ENCODE peak calls at places on chromosome 6, in seven cellular contexts. One of them, this sample, is unnamed.

GRCh38 chr6:2909718-2910117 is 6.6 kb upstream of the SERPINB9 start:
- DNase-seq in CD4-positive, CD25-positive, alpha-beta regulatory T cell: no peak
- DNase-seq in breast epithelium: no peak
- DNase-seq in fibroblast of mammary gland: peak
- DNase-seq in tibial artery: no peak
- DNase-seq in neuronal stem cell: no peak
- DNase-seq in fibroblast of pulmonary artery: no peak
- DNase-seq in this sample: no peak

GRCh38 chr6:39387785-39388184 is 65.3 kb upstream of the KCNK16 start:
- DNase-seq in CD4-positive, CD25-positive, alpha-beta regulatory T cell: no peak
- DNase-seq in breast epithelium: no peak
- DNase-seq in fibroblast of mammary gland: no peak
- DNase-seq in tibial artery: no peak
- DNase-seq in neuronal stem cell: no peak
- DNase-seq in fibroblast of pulmonary artery: no peak
- DNase-seq in this sample: no peak

GRCh38 chr6:49649982-49650381 is 13.3 kb upstream of the RHAG start:
- DNase-seq in CD4-positive, CD25-positive, alpha-beta regulatory T cell: no peak
- DNase-seq in breast epithelium: no peak
- DNase-seq in fibroblast of mammary gland: no peak
- DNase-seq in tibial artery: no peak
- DNase-seq in neuronal stem cell: no peak
- DNase-seq in fibroblast of pulmonary artery: no peak
- DNase-seq in this sample: no peak

GRCh38 chr6:112800439-112800838 is 453.3 kb downstream of the RFPL4B start:
- DNase-seq in CD4-positive, CD25-positive, alpha-beta regulatory T cell: no peak
- DNase-seq in breast epithelium: no peak
- DNase-seq in fibroblast of mammary gland: no peak
- DNase-seq in tibial artery: no peak
- DNase-seq in neuronal stem cell: no peak
- DNase-seq in fibroblast of pulmonary artery: no peak
- DNase-seq in this sample: no peak

GRCh38 chr6:109465772-109466171 is 10.2 kb upstream of the MICAL1 start:
- DNase-seq in CD4-positive, CD25-positive, alpha-beta regulatory T cell: no peak
- DNase-seq in breast epithelium: peak
- DNase-seq in fibroblast of mammary gland: no peak
- DNase-seq in tibial artery: no peak
- DNase-seq in neuronal stem cell: no peak
- DNase-seq in fibroblast of pulmonary artery: no peak
- DNase-seq in this sample: no peak

GRCh38 chr6:77038801-77039200 is 424.5 kb downstream of the HTR1B start:
- DNase-seq in CD4-positive, CD25-positive, alpha-beta regulatory T cell: no peak
- DNase-seq in breast epithelium: no peak
- DNase-seq in fibroblast of mammary gland: peak
- DNase-seq in tibial artery: no peak
- DNase-seq in neuronal stem cell: no peak
- DNase-seq in fibroblast of pulmonary artery: peak
- DNase-seq in this sample: no peak

GRCh38 chr6:27825025-27825823 is 87.0 kb downstream of the OR2B2 start:
- DNase-seq in CD4-positive, CD25-positive, alpha-beta regulatory T cell: no peak
- DNase-seq in breast epithelium: no peak
- DNase-seq in fibroblast of mammary gland: peak
- DNase-seq in tibial artery: no peak
- DNase-seq in neuronal stem cell: no peak
- DNase-seq in fibroblast of pulmonary artery: no peak
- DNase-seq in this sample: no peak

GRCh38 chr6:130107710-130108109 is 89.3 kb downstream of the L3MBTL3 start:
- DNase-seq in CD4-positive, CD25-positive, alpha-beta regulatory T cell: no peak
- DNase-seq in breast epithelium: no peak
- DNase-seq in fibroblast of mammary gland: no peak
- DNase-seq in tibial artery: no peak
- DNase-seq in neuronal stem cell: no peak
- DNase-seq in fibroblast of pulmonary artery: peak
- DNase-seq in this sample: peak

GRCh38 chr6:13538600-13538999 is 35.8 kb upstream of the SIRT5 start:
- DNase-seq in CD4-positive, CD25-positive, alpha-beta regulatory T cell: no peak
- DNase-seq in breast epithelium: no peak
- DNase-seq in fibroblast of mammary gland: no peak
- DNase-seq in tibial artery: no peak
- DNase-seq in neuronal stem cell: no peak
- DNase-seq in fibroblast of pulmonary artery: no peak
- DNase-seq in this sample: no peak

GRCh38 chr6:10800810-10801209 is 37.5 kb downstream of the MAK start:
- DNase-seq in CD4-positive, CD25-positive, alpha-beta regulatory T cell: no peak
- DNase-seq in breast epithelium: no peak
- DNase-seq in fibroblast of mammary gland: peak
- DNase-seq in tibial artery: no peak
- DNase-seq in neuronal stem cell: no peak
- DNase-seq in fibroblast of pulmonary artery: peak
- DNase-seq in this sample: no peak

GRCh38 chr6:15464211-15464725 is 198.6 kb downstream of the DTNBP1 start:
- DNase-seq in CD4-positive, CD25-positive, alpha-beta regulatory T cell: peak
- DNase-seq in breast epithelium: no peak
- DNase-seq in fibroblast of mammary gland: no peak
- DNase-seq in tibial artery: no peak
- DNase-seq in neuronal stem cell: peak
- DNase-seq in fibroblast of pulmonary artery: no peak
- DNase-seq in this sample: peak

GRCh38 chr6:20691185-20691584 is 156.9 kb downstream of the CDKAL1 start:
- DNase-seq in CD4-positive, CD25-positive, alpha-beta regulatory T cell: no peak
- DNase-seq in breast epithelium: no peak
- DNase-seq in fibroblast of mammary gland: no peak
- DNase-seq in tibial artery: no peak
- DNase-seq in neuronal stem cell: no peak
- DNase-seq in fibroblast of pulmonary artery: no peak
- DNase-seq in this sample: no peak

GRCh38 chr6:52020961-52021570 is 66.3 kb downstream of the PKHD1 start:
- DNase-seq in CD4-positive, CD25-positive, alpha-beta regulatory T cell: no peak
- DNase-seq in breast epithelium: no peak
- DNase-seq in fibroblast of mammary gland: peak
- DNase-seq in tibial artery: no peak
- DNase-seq in neuronal stem cell: peak
- DNase-seq in fibroblast of pulmonary artery: peak
- DNase-seq in this sample: peak

GRCh38 chr6:85372915-85373270 is 77.0 kb upstream of the NT5E start:
- DNase-seq in CD4-positive, CD25-positive, alpha-beta regulatory T cell: no peak
- DNase-seq in breast epithelium: no peak
- DNase-seq in fibroblast of mammary gland: no peak
- DNase-seq in tibial artery: no peak
- DNase-seq in neuronal stem cell: no peak
- DNase-seq in fibroblast of pulmonary artery: no peak
- DNase-seq in this sample: no peak

GRCh38 chr6:111417181-111417585 is 65.8 kb downstream of the REV3L start:
- DNase-seq in CD4-positive, CD25-positive, alpha-beta regulatory T cell: no peak
- DNase-seq in breast epithelium: no peak
- DNase-seq in fibroblast of mammary gland: peak
- DNase-seq in tibial artery: no peak
- DNase-seq in neuronal stem cell: no peak
- DNase-seq in fibroblast of pulmonary artery: peak
- DNase-seq in this sample: no peak

GRCh38 chr6:116314878-116315277 is 35.1 kb upstream of the TSPYL1 start:
- DNase-seq in CD4-positive, CD25-positive, alpha-beta regulatory T cell: no peak
- DNase-seq in breast epithelium: no peak
- DNase-seq in fibroblast of mammary gland: no peak
- DNase-seq in tibial artery: no peak
- DNase-seq in neuronal stem cell: no peak
- DNase-seq in fibroblast of pulmonary artery: no peak
- DNase-seq in this sample: no peak

GRCh38 chr6:137044366-137045220 is at the start of gene IL20RA:
- DNase-seq in CD4-positive, CD25-positive, alpha-beta regulatory T cell: no peak
- DNase-seq in breast epithelium: peak
- DNase-seq in fibroblast of mammary gland: no peak
- DNase-seq in tibial artery: no peak
- DNase-seq in neuronal stem cell: peak
- DNase-seq in fibroblast of pulmonary artery: no peak
- DNase-seq in this sample: peak

GRCh38 chr6:8329592-8329991 is 105.8 kb downstream of the SLC35B3 start:
- DNase-seq in CD4-positive, CD25-positive, alpha-beta regulatory T cell: no peak
- DNase-seq in breast epithelium: no peak
- DNase-seq in fibroblast of mammary gland: no peak
- DNase-seq in tibial artery: no peak
- DNase-seq in neuronal stem cell: peak
- DNase-seq in fibroblast of pulmonary artery: no peak
- DNase-seq in this sample: peak

GRCh38 chr6:127300411-127300810 is 33.7 kb downstream of the RNF146 start:
- DNase-seq in CD4-positive, CD25-positive, alpha-beta regulatory T cell: no peak
- DNase-seq in breast epithelium: no peak
- DNase-seq in fibroblast of mammary gland: peak
- DNase-seq in tibial artery: no peak
- DNase-seq in neuronal stem cell: no peak
- DNase-seq in fibroblast of pulmonary artery: peak
- DNase-seq in this sample: peak

GRCh38 chr6:135291288-135292116 is 110.4 kb downstream of the MYB start:
- DNase-seq in CD4-positive, CD25-positive, alpha-beta regulatory T cell: no peak
- DNase-seq in breast epithelium: no peak
- DNase-seq in fibroblast of mammary gland: peak
- DNase-seq in tibial artery: no peak
- DNase-seq in neuronal stem cell: no peak
- DNase-seq in fibroblast of pulmonary artery: peak
- DNase-seq in this sample: no peak

GRCh38 chr6:317452-318144 is 25.3 kb downstream of the DUSP22 start:
- DNase-seq in CD4-positive, CD25-positive, alpha-beta regulatory T cell: no peak
- DNase-seq in breast epithelium: no peak
- DNase-seq in fibroblast of mammary gland: no peak
- DNase-seq in tibial artery: no peak
- DNase-seq in neuronal stem cell: no peak
- DNase-seq in fibroblast of pulmonary artery: no peak
- DNase-seq in this sample: no peak

GRCh38 chr6:6811151-6812002 is 222.9 kb downstream of the LY86 start:
- DNase-seq in CD4-positive, CD25-positive, alpha-beta regulatory T cell: no peak
- DNase-seq in breast epithelium: peak
- DNase-seq in fibroblast of mammary gland: peak
- DNase-seq in tibial artery: no peak
- DNase-seq in neuronal stem cell: no peak
- DNase-seq in fibroblast of pulmonary artery: peak
- DNase-seq in this sample: peak

GRCh38 chr6:6808915-6809314 is 220.4 kb downstream of the LY86 start:
- DNase-seq in CD4-positive, CD25-positive, alpha-beta regulatory T cell: no peak
- DNase-seq in breast epithelium: no peak
- DNase-seq in fibroblast of mammary gland: no peak
- DNase-seq in tibial artery: no peak
- DNase-seq in neuronal stem cell: no peak
- DNase-seq in fibroblast of pulmonary artery: no peak
- DNase-seq in this sample: no peak

GRCh38 chr6:6815732-6816131 is 227.2 kb downstream of the LY86 start:
- DNase-seq in CD4-positive, CD25-positive, alpha-beta regulatory T cell: no peak
- DNase-seq in breast epithelium: no peak
- DNase-seq in fibroblast of mammary gland: peak
- DNase-seq in tibial artery: no peak
- DNase-seq in neuronal stem cell: no peak
- DNase-seq in fibroblast of pulmonary artery: no peak
- DNase-seq in this sample: no peak

GRCh38 chr6:6810727-6811126 is 222.2 kb downstream of the LY86 start:
- DNase-seq in CD4-positive, CD25-positive, alpha-beta regulatory T cell: no peak
- DNase-seq in breast epithelium: no peak
- DNase-seq in fibroblast of mammary gland: no peak
- DNase-seq in tibial artery: no peak
- DNase-seq in neuronal stem cell: no peak
- DNase-seq in fibroblast of pulmonary artery: no peak
- DNase-seq in this sample: no peak

GRCh38 chr6:6812427-6812826 is 223.9 kb downstream of the LY86 start:
- DNase-seq in CD4-positive, CD25-positive, alpha-beta regulatory T cell: no peak
- DNase-seq in breast epithelium: no peak
- DNase-seq in fibroblast of mammary gland: no peak
- DNase-seq in tibial artery: no peak
- DNase-seq in neuronal stem cell: no peak
- DNase-seq in fibroblast of pulmonary artery: no peak
- DNase-seq in this sample: no peak
- H3K4me3 ChIP-seq in CD4-positive, CD25-positive, alpha-beta regulatory T cell: no peak
- H3K4me3 ChIP-seq in breast epithelium: no peak
- H3K4me3 ChIP-seq in fibroblast of mammary gland: no peak
- H3K4me3 ChIP-seq in tibial artery: no peak
- H3K4me3 ChIP-seq in neuronal stem cell: no peak
- H3K4me3 ChIP-seq in fibroblast of pulmonary artery: no peak
- H3K4me3 ChIP-seq in this sample: no peak

GRCh38 chr6:139290787-139291294 is 957 bp downstream of the TXLNB start:
- DNase-seq in CD4-positive, CD25-positive, alpha-beta regulatory T cell: no peak
- DNase-seq in breast epithelium: no peak
- DNase-seq in fibroblast of mammary gland: peak
- DNase-seq in tibial artery: no peak
- DNase-seq in neuronal stem cell: no peak
- DNase-seq in fibroblast of pulmonary artery: peak
- DNase-seq in this sample: no peak
- H3K4me3 ChIP-seq in CD4-positive, CD25-positive, alpha-beta regulatory T cell: peak
- H3K4me3 ChIP-seq in breast epithelium: no peak
- H3K4me3 ChIP-seq in fibroblast of mammary gland: no peak
- H3K4me3 ChIP-seq in tibial artery: no peak
- H3K4me3 ChIP-seq in neuronal stem cell: no peak
- H3K4me3 ChIP-seq in fibroblast of pulmonary artery: no peak
- H3K4me3 ChIP-seq in this sample: no peak

DNA sequence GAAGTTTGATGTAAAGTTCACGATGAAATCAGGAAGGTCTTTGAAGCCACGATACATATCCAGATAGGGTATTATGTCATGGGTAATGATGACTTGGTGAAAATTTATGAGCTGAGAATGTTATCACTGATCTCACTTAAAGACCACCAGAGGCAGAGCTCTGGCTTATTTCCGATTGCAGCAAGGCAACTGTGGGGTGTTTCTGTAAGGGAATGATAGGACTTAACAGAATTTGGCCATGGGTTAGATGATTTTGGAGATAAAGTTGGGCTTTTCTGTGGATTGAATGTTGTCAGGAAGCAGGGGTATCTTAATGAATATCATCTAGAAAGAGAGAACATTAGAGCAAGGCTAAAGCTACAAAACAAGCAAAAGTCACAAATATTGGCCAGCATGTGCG is 508.4 kb downstream of the HDGFL1 start:
- DNase-seq in CD4-positive, CD25-positive, alpha-beta regulatory T cell: no peak
- DNase-seq in breast epithelium: no peak
- DNase-seq in fibroblast of mammary gland: no peak
- DNase-seq in tibial artery: no peak
- DNase-seq in neuronal stem cell: no peak
- DNase-seq in fibroblast of pulmonary artery: no peak
- DNase-seq in this sample: no peak
- H3K4me3 ChIP-seq in CD4-positive, CD25-positive, alpha-beta regulatory T cell: no peak
- H3K4me3 ChIP-seq in breast epithelium: no peak
- H3K4me3 ChIP-seq in fibroblast of mammary gland: no peak
- H3K4me3 ChIP-seq in tibial artery: no peak
- H3K4me3 ChIP-seq in neuronal stem cell: no peak
- H3K4me3 ChIP-seq in fibroblast of pulmonary artery: no peak
- H3K4me3 ChIP-seq in this sample: no peak

GRCh38 chr6:138161434-138162103 is at the start of gene ARFGEF3:
- DNase-seq in CD4-positive, CD25-positive, alpha-beta regulatory T cell: peak
- DNase-seq in breast epithelium: peak
- DNase-seq in fibroblast of mammary gland: peak
- DNase-seq in tibial artery: no peak
- DNase-seq in neuronal stem cell: peak
- DNase-seq in fibroblast of pulmonary artery: no peak
- DNase-seq in this sample: peak
- H3K4me3 ChIP-seq in CD4-positive, CD25-positive, alpha-beta regulatory T cell: peak
- H3K4me3 ChIP-seq in breast epithelium: peak
- H3K4me3 ChIP-seq in fibroblast of mammary gland: peak
- H3K4me3 ChIP-seq in tibial artery: peak
- H3K4me3 ChIP-seq in neuronal stem cell: peak
- H3K4me3 ChIP-seq in fibroblast of pulmonary artery: peak
- H3K4me3 ChIP-seq in this sample: peak

DNA sequence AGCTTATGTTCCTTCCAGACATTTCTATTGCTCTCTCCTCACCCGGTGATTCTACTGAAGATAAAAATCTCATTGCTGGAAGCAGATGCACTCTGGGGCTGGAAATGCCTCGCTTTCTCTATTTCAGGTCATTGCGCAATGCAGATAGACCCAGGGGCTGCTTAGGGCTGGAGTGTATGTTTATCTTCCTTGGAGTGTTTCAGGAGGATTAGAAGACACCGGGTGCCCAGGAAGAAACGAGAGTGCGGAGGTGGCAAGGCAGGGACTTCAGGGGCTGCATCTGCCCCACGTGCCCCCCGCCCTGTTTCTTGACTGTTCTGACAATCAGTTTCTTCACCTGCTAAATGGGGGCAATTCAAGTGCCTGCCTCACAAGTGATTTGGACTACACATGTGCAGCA is 45.6 kb upstream of the IYD start:
- DNase-seq in CD4-positive, CD25-positive, alpha-beta regulatory T cell: no peak
- DNase-seq in breast epithelium: no peak
- DNase-seq in fibroblast of mammary gland: no peak
- DNase-seq in tibial artery: no peak
- DNase-seq in neuronal stem cell: no peak
- DNase-seq in fibroblast of pulmonary artery: no peak
- DNase-seq in this sample: no peak
- H3K4me3 ChIP-seq in CD4-positive, CD25-positive, alpha-beta regulatory T cell: no peak
- H3K4me3 ChIP-seq in breast epithelium: no peak
- H3K4me3 ChIP-seq in fibroblast of mammary gland: no peak
- H3K4me3 ChIP-seq in tibial artery: no peak
- H3K4me3 ChIP-seq in neuronal stem cell: no peak
- H3K4me3 ChIP-seq in fibroblast of pulmonary artery: no peak
- H3K4me3 ChIP-seq in this sample: no peak

This sample was measured in neural progenitor cell.